ENCODE peak calls at places on chromosome 4, in eight cellular contexts. S is uterus, O is H9, W is mesendoderm, M is heart left ventricle, K is K562, J is ascending aorta, L is left lung. E is an unnamed sample.

GRCh38 chr4:187333151-187333550 is 609.5 kb upstream of the FAT1 start:
- DNase-seq in S (no peak), O (no peak), W (no peak), M (no peak), K (no peak), J (no peak), L (no peak), E (no peak)

GRCh38 chr4:124111922-124112321 is 600.6 kb downstream of the ANKRD50 start:
- DNase-seq in S (no peak), O (peak; percentile 34), W (peak; percentile 76), M (no peak), K (no peak), J (no peak), L (no peak), E (peak; percentile 94)

GRCh38 chr4:6944311-6945051 is 34.9 kb downstream of the TBC1D14 start:
- DNase-seq in S (no peak), O (no peak), W (no peak), M (no peak), K (no peak), J (no peak), L (no peak), E (no peak)

GRCh38 chr4:3261411-3262207 is 12.7 kb downstream of the MSANTD1 start:
- DNase-seq in S (no peak), O (peak; percentile 26), W (no peak), M (no peak), K (no peak), J (no peak), L (peak; percentile 62), E (no peak)

GRCh38 chr4:53307819-53308773 is 57.8 kb downstream of the SCFD2 start:
- DNase-seq in S (no peak), O (no peak), W (no peak), M (no peak), K (no peak), J (no peak), L (no peak), E (no peak)

GRCh38 chr4:104906274-104906673 is 240.4 kb upstream of the TET2 start:
- DNase-seq in S (no peak), O (no peak), W (no peak), M (no peak), K (no peak), J (no peak), L (no peak), E (no peak)

GRCh38 chr4:140260227-140260626 is 106.2 kb upstream of the MAML3 start:
- DNase-seq in S (peak; percentile 36), O (no peak), W (no peak), M (no peak), K (no peak), J (no peak), L (no peak), E (peak; percentile 33)

GRCh38 chr4:56129431-56129861 is 180.7 kb downstream of the CEP135 start:
- DNase-seq in S (no peak), O (peak; percentile 77), W (peak; percentile 81), M (no peak), K (no peak), J (no peak), L (no peak), E (no peak)

GRCh38 chr4:38308728-38309315 is 348.6 kb downstream of the PTTG2 start:
- DNase-seq in S (no peak), O (no peak), W (no peak), M (no peak), K (no peak), J (no peak), L (no peak), E (no peak)

GRCh38 chr4:24793219-24794005 is 2.0 kb upstream of the SOD3 start:
- DNase-seq in S (no peak), O (no peak), W (peak; percentile 75), M (no peak), K (peak; percentile 22), J (no peak), L (no peak), E (no peak)

GRCh38 chr4:118888666-118889312 is at the start of gene SYNPO2:
- DNase-seq in S (peak; percentile 95), O (peak; percentile 91), W (peak; percentile 91), M (peak; percentile 88), K (no peak), J (peak; percentile 34), L (peak; percentile 87), E (peak; percentile 85)

GRCh38 chr4:6109842-6110560 is 90.3 kb downstream of the JAKMIP1 start:
- DNase-seq in S (no peak), O (peak; percentile 90), W (peak; percentile 88), M (no peak), K (no peak), J (no peak), L (no peak), E (no peak)

GRCh38 chr4:162791321-162791720 is 375.4 kb downstream of the NAF1 start:
- DNase-seq in S (no peak), O (no peak), W (no peak), M (no peak), K (no peak), J (no peak), L (no peak), E (peak; percentile 51)

GRCh38 chr4:137360701-137361213 is 171.5 kb downstream of the PCDH18 start:
- DNase-seq in S (no peak), O (no peak), W (no peak), M (no peak), K (no peak), J (no peak), L (no peak), E (no peak)

GRCh38 chr4:41303372-41304118 is 46.8 kb downstream of the UCHL1 start:
- DNase-seq in S (no peak), O (no peak), W (no peak), M (no peak), K (no peak), J (no peak), L (no peak), E (no peak)

GRCh38 chr4:74206088-74206826 is 48.3 kb downstream of the MTHFD2L start:
- DNase-seq in S (no peak), O (no peak), W (peak; percentile 81), M (no peak), K (peak; percentile 12), J (no peak), L (no peak), E (no peak)

GRCh38 chr4:21134994-21135393 is 434.7 kb downstream of the PACRGL start:
- DNase-seq in S (no peak), O (no peak), W (peak; percentile 51), M (no peak), K (no peak), J (no peak), L (no peak), E (peak; percentile 5)

GRCh38 chr4:119138046-119138445 is 2.4 kb downstream of the MYOZ2 start:
- DNase-seq in S (no peak), O (no peak), W (peak; percentile 85), M (no peak), K (no peak), J (no peak), L (no peak), E (peak; percentile 79)

GRCh38 chr4:111959202-111959601 is 186.1 kb upstream of the FAM241A start:
- DNase-seq in S (no peak), O (no peak), W (no peak), M (no peak), K (no peak), J (no peak), L (no peak), E (peak; percentile 53)

GRCh38 chr4:150818129-150818528 is 197.0 kb downstream of the LRBA start:
- DNase-seq in S (no peak), O (no peak), W (no peak), M (no peak), K (no peak), J (no peak), L (no peak), E (no peak)

GRCh38 chr4:61294001-61294400 is 93.9 kb downstream of the ADGRL3 start:
- DNase-seq in S (no peak), O (no peak), W (no peak), M (no peak), K (no peak), J (no peak), L (no peak), E (no peak)

GRCh38 chr4:150348079-150348478 is 233.9 kb upstream of the MAB21L2 start:
- DNase-seq in S (no peak), O (no peak), W (no peak), M (no peak), K (no peak), J (no peak), L (no peak), E (peak; percentile 47)

GRCh38 chr4:114180481-114180880 is 201.0 kb upstream of the ARSJ start:
- DNase-seq in S (peak; percentile 15), O (peak; percentile 79), W (peak; percentile 87), M (peak; percentile 58), K (no peak), J (no peak), L (no peak), E (peak; percentile 27)

GRCh38 chr4:86592553-86593249 is 1.4 kb upstream of the PTPN13 start:
- DNase-seq in S (no peak), O (no peak), W (peak; percentile 54), M (no peak), K (no peak), J (no peak), L (no peak), E (no peak)

GRCh38 chr4:143559757-143560147 is 46.2 kb downstream of the SMARCA5 start:
- DNase-seq in S (no peak), O (peak; percentile 49), W (no peak), M (peak; percentile 58), K (no peak), J (no peak), L (no peak), E (no peak)

DNA sequence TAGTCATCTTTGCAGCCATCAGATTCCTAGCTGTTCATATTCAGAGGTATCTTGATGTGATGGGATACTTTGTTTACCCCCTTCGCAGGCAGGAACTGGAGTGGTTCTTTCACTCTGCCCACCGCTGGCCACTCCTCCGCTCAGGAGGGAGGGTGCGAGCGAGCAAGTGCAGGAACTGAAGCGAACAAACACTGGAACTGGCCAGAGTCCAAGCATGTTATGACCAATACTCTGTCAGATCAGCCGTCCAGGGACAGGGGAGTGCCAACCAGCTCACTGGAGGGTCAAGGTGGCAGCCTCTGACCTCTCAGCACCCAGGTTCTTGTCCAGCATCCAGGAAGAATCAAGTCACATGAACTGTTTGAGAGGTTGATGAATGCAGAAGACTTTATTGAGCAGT is 18.0 kb upstream of the MANBA start:
- DNase-seq in S (no peak), O (no peak), W (no peak), M (no peak), K (no peak), J (no peak), L (no peak), E (no peak)
- H3K4me1 ChIP-seq in S (no peaks in the 10 kb centered on the region), O (no peaks in the 10 kb centered on the region), W (no peaks in the 10 kb centered on the region), M (no peaks in the 10 kb centered on the region), K (peaks cover 7% of the 10 kb centered on the region), J (no peaks in the 10 kb centered on the region), L (peaks cover 7% of the 10 kb centered on the region), E (no peaks in the 10 kb centered on the region)

GRCh38 chr4:155673453-155673979 is 6.9 kb downstream of the GUCY1A1 start:
- DNase-seq in S (no peak), O (no peak), W (no peak), M (no peak), K (no peak), J (no peak), L (no peak), E (no peak)
- H3K4me1 ChIP-seq in S (peaks cover 12% of the 10 kb centered on the region), O (no peaks in the 10 kb centered on the region), W (peaks cover 3% of the 10 kb centered on the region), M (peaks cover 72% of the 10 kb centered on the region), K (no peaks in the 10 kb centered on the region), J (peaks cover 34% of the 10 kb centered on the region), L (peaks cover 43% of the 10 kb centered on the region), E (peaks cover 92% of the 10 kb centered on the region)

GRCh38 chr4:94578195-94578594 is 126.5 kb downstream of the PDLIM5 start:
- DNase-seq in S (no peak), O (no peak), W (no peak), M (no peak), K (no peak), J (no peak), L (no peak), E (no peak)
- H3K4me1 ChIP-seq in S (peaks cover 6% of the 10 kb centered on the region), O (no peaks in the 10 kb centered on the region), W (peaks cover 3% of the 10 kb centered on the region), M (peaks cover 79% of the 10 kb centered on the region), K (no peaks in the 10 kb centered on the region), J (peaks cover 61% of the 10 kb centered on the region), L (peaks cover 4% of the 10 kb centered on the region), E (peaks cover 29% of the 10 kb centered on the region)

GRCh38 chr4:145732416-145732815 is 52.5 kb downstream of the C4orf51 start:
- DNase-seq in S (no peak), O (no peak), W (no peak), M (no peak), K (no peak), J (no peak), L (no peak), E (no peak)
- H3K4me1 ChIP-seq in S (peaks cover 17% of the 10 kb centered on the region), O (peaks cover 13% of the 10 kb centered on the region), W (peaks cover 33% of the 10 kb centered on the region), M (peaks cover 54% of the 10 kb centered on the region), K (peaks cover 7% of the 10 kb centered on the region), J (peaks cover 32% of the 10 kb centered on the region), L (peaks cover 47% of the 10 kb centered on the region), E (no peaks in the 10 kb centered on the region)